ENCODE peak calls at places on chromosomes 2 and 18, in seven cellular contexts. One of them, this sample, is unnamed. For H3K79me2, the result is how much of the 10 kb centered on the place peaks cover.

GRCh38 chr2:61536086-61536722 is 2.0 kb downstream of the XPO1 start:
- DNase-seq in GM23248: peak
- DNase-seq in DND-41: no peak
- DNase-seq in neural progenitor cell: no peak
- DNase-seq in mammary epithelial cell: no peak
- DNase-seq in H9: no peak
- DNase-seq in hepatocyte: peak
- DNase-seq in this sample: peak

GRCh38 chr2:205568620-205569019 is 113.7 kb upstream of the NRP2 start:
- DNase-seq in neural progenitor cell: no peak
- DNase-seq in DND-41: no peak
- DNase-seq in hepatocyte: no peak
- DNase-seq in H9: no peak
- DNase-seq in mammary epithelial cell: peak
- DNase-seq in GM23248: no peak
- DNase-seq in this sample: no peak

GRCh38 chr2:12857891-12858290 is 141.2 kb downstream of the TRIB2 start:
- DNase-seq in neural progenitor cell: no peak
- DNase-seq in mammary epithelial cell: no peak
- DNase-seq in H9: no peak
- DNase-seq in DND-41: no peak
- DNase-seq in hepatocyte: no peak
- DNase-seq in GM23248: no peak
- DNase-seq in this sample: no peak

GRCh38 chr2:45178359-45178758 is 169.1 kb upstream of the SIX2 start:
- DNase-seq in neural progenitor cell: no peak
- DNase-seq in mammary epithelial cell: peak
- DNase-seq in DND-41: no peak
- DNase-seq in GM23248: peak
- DNase-seq in H9: no peak
- DNase-seq in hepatocyte: no peak
- DNase-seq in this sample: peak

GRCh38 chr2:145379934-145380333 is 860.0 kb upstream of the ZEB2 start:
- DNase-seq in hepatocyte: no peak
- DNase-seq in H9: no peak
- DNase-seq in mammary epithelial cell: no peak
- DNase-seq in DND-41: no peak
- DNase-seq in GM23248: no peak
- DNase-seq in neural progenitor cell: no peak
- DNase-seq in this sample: no peak

GRCh38 chr18:10131036-10131774 is 217.4 kb downstream of the VAPA start:
- DNase-seq in neural progenitor cell: peak
- DNase-seq in DND-41: no peak
- DNase-seq in hepatocyte: peak
- DNase-seq in mammary epithelial cell: no peak
- DNase-seq in H9: no peak
- DNase-seq in GM23248: no peak
- DNase-seq in this sample: no peak

GRCh38 chr2:106581276-106581675 is 94.1 kb downstream of the CD8B2 start:
- DNase-seq in hepatocyte: no peak
- DNase-seq in neural progenitor cell: no peak
- DNase-seq in mammary epithelial cell: no peak
- DNase-seq in DND-41: no peak
- DNase-seq in H9: no peak
- DNase-seq in GM23248: no peak
- DNase-seq in this sample: no peak

GRCh38 chr2:191041418-191042161 is 27.6 kb upstream of the STAT1 start:
- DNase-seq in DND-41: no peak
- DNase-seq in neural progenitor cell: no peak
- DNase-seq in mammary epithelial cell: peak
- DNase-seq in hepatocyte: peak
- DNase-seq in H9: peak
- DNase-seq in GM23248: peak
- DNase-seq in this sample: no peak

GRCh38 chr2:98378901-98379300 is 32.6 kb downstream of the CNGA3 start:
- DNase-seq in hepatocyte: no peak
- DNase-seq in DND-41: no peak
- DNase-seq in GM23248: peak
- DNase-seq in neural progenitor cell: no peak
- DNase-seq in mammary epithelial cell: peak
- DNase-seq in H9: no peak
- DNase-seq in this sample: no peak

GRCh38 chr2:159706385-159706980 is 5.8 kb upstream of the MARCHF7 start:
- DNase-seq in H9: no peak
- DNase-seq in GM23248: no peak
- DNase-seq in mammary epithelial cell: no peak
- DNase-seq in neural progenitor cell: no peak
- DNase-seq in hepatocyte: no peak
- DNase-seq in DND-41: no peak
- DNase-seq in this sample: no peak

GRCh38 chr2:108161298-108161697 is 78.5 kb upstream of the SULT1C3 start:
- DNase-seq in neural progenitor cell: no peak
- DNase-seq in H9: no peak
- DNase-seq in hepatocyte: no peak
- DNase-seq in DND-41: no peak
- DNase-seq in GM23248: no peak
- DNase-seq in mammary epithelial cell: no peak
- DNase-seq in this sample: no peak

GRCh38 chr18:45166341-45167108 is 448.8 kb upstream of the SLC14A2 start:
- DNase-seq in GM23248: peak
- DNase-seq in mammary epithelial cell: peak
- DNase-seq in neural progenitor cell: no peak
- DNase-seq in DND-41: no peak
- DNase-seq in hepatocyte: peak
- DNase-seq in H9: no peak
- DNase-seq in this sample: no peak

GRCh38 chr2:68190991-68191731 is 33.5 kb downstream of the PNO1 start:
- DNase-seq in hepatocyte: no peak
- DNase-seq in neural progenitor cell: no peak
- DNase-seq in H9: no peak
- DNase-seq in GM23248: peak
- DNase-seq in DND-41: no peak
- DNase-seq in mammary epithelial cell: peak
- DNase-seq in this sample: no peak

GRCh38 chr2:172848549-172848948 is 112.9 kb downstream of the RAPGEF4 start:
- DNase-seq in hepatocyte: no peak
- DNase-seq in neural progenitor cell: no peak
- DNase-seq in GM23248: no peak
- DNase-seq in H9: no peak
- DNase-seq in DND-41: no peak
- DNase-seq in mammary epithelial cell: no peak
- DNase-seq in this sample: no peak

GRCh38 chr2:224901121-224901676 is 141.1 kb downstream of the DOCK10 start:
- DNase-seq in mammary epithelial cell: no peak
- DNase-seq in H9: no peak
- DNase-seq in neural progenitor cell: no peak
- DNase-seq in hepatocyte: no peak
- DNase-seq in GM23248: no peak
- DNase-seq in DND-41: no peak
- DNase-seq in this sample: no peak

GRCh38 chr2:239290618-239291504 is 110.0 kb downstream of the HDAC4 start:
- DNase-seq in mammary epithelial cell: peak
- DNase-seq in neural progenitor cell: peak
- DNase-seq in H9: no peak
- DNase-seq in DND-41: no peak
- DNase-seq in hepatocyte: no peak
- DNase-seq in GM23248: peak
- DNase-seq in this sample: no peak

GRCh38 chr2:239292956-239293355 is 107.9 kb downstream of the HDAC4 start:
- DNase-seq in hepatocyte: no peak
- DNase-seq in mammary epithelial cell: no peak
- DNase-seq in H9: no peak
- DNase-seq in DND-41: no peak
- DNase-seq in GM23248: no peak
- DNase-seq in neural progenitor cell: no peak
- DNase-seq in this sample: no peak

GRCh38 chr2:239293450-239294430 is 107.1 kb downstream of the HDAC4 start:
- DNase-seq in H9: no peak
- DNase-seq in mammary epithelial cell: no peak
- DNase-seq in DND-41: no peak
- DNase-seq in hepatocyte: no peak
- DNase-seq in neural progenitor cell: peak
- DNase-seq in GM23248: no peak
- DNase-seq in this sample: no peak

GRCh38 chr2:239292531-239292930 is 108.3 kb downstream of the HDAC4 start:
- DNase-seq in mammary epithelial cell: no peak
- DNase-seq in hepatocyte: no peak
- DNase-seq in GM23248: no peak
- DNase-seq in H9: no peak
- DNase-seq in neural progenitor cell: no peak
- DNase-seq in DND-41: no peak
- DNase-seq in this sample: no peak

DNA sequence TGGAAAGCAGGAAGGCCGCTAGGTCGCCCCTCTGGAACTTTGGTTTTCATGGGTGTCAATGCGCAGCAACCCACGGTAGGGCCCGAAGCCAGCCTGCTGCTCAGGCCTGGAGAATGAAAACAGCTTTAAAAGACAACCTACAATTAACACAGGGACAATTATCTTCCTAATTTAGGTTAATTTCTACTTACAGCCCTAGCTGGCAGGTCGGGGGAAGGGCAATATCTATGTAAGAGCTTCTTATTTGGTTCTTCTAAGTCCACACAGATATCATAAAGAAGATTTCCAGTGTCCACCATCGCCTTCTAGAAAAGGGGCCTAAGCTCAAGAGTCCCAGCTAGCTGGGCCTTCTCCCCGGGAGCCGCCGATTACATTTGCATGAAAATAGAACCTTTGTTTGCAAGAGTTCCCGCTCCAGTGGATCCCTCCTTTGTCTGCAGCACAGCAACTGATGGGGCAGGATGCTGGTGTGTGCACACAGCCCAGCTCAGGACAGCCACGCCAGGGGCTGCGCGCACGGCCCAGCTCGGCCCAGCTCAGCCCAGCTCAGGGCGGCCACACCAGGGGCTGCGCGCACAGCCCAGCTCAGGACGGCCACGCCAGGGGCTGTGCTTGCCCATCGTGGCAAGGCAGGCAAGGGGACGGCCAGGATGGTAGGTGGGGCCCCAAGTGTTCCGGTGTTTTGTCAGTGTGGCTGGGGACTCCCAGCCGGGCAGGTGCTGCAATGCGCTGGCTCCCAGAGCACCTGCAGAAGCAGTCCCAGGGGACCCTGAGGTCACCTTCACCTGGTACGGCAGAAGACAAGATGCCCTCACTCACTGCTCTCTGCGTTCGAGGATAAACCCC is 109.1 kb downstream of the HDAC4 start:
- DNase-seq in H9: peak
- DNase-seq in neural progenitor cell: peak
- DNase-seq in hepatocyte: no peak
- DNase-seq in DND-41: no peak
- DNase-seq in GM23248: no peak
- DNase-seq in mammary epithelial cell: no peak
- DNase-seq in this sample: peak
- H3K27ac ChIP-seq in H9: no peak
- H3K27ac ChIP-seq in neural progenitor cell: peak
- H3K27ac ChIP-seq in hepatocyte: no peak
- H3K27ac ChIP-seq in DND-41: peak
- H3K27ac ChIP-seq in GM23248: no peak
- H3K27ac ChIP-seq in mammary epithelial cell: no peak
- H3K27ac ChIP-seq in this sample: no peak

DNA sequence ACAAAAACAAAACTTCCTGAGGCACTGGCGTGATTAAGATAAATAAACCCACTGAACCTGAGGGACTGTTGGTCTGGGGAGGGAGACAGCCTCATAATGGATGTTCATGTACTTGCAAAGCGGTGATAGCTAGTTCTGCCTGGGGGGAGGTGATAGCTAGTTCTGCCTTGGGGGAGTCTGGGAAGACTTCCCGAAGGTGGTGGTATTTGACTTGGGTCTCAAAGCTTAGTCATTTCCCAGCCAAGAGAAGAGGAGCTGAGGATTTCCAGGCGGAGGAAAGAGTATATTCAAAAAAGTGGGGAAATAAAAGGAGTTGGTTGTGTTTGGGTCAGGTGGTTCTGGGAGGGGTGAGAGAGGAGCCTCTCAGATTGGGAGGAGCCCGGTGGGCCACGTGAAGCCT is 24.7 kb downstream of the DGKD start:
- DNase-seq in H9: no peak
- DNase-seq in mammary epithelial cell: no peak
- DNase-seq in hepatocyte: no peak
- DNase-seq in neural progenitor cell: no peak
- DNase-seq in GM23248: no peak
- DNase-seq in DND-41: no peak
- DNase-seq in this sample: no peak
- H3K79me2 ChIP-seq in H9: under half
- H3K79me2 ChIP-seq in mammary epithelial cell: under half
- H3K79me2 ChIP-seq in hepatocyte: half or more
- H3K79me2 ChIP-seq in neural progenitor cell: under half
- H3K79me2 ChIP-seq in GM23248: under half
- H3K79me2 ChIP-seq in DND-41: under half
- H3K79me2 ChIP-seq in this sample: half or more

DNA sequence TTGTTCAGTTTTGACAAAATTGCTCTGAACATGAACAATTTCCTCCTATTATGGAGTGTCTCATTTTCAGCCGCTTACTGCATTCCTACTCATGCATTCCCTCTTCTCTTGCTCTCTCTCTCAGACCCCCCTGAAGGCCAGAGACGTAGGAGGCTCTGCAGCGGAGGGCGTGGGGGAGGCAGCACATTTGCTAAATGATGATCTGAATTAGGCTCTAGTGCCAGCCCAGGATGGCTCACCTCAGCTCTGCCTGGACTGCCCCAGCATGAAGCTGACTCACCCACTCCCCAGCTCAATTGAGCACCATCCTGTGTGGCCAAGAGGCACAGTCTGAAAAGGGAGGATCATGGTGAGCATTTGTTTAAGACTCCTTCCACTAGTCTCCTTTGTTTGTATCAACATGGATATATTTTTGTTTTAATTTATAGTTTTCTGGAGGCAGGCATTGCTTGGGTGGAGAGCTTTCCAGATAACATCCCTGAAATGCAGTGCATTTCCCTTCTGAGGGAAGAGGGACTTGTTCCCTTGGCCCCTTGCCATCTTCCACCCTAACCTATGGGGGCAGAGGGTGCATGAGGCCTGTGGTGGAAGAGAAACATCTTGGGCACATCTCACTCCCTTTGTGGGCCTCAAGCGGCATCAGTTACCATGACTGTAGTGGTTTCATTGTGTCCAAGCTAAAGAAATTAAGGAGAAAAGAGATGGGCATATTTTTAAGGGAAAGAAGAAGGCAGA is 5.5 kb upstream of the RPL37A start:
- DNase-seq in hepatocyte: peak
- DNase-seq in GM23248: peak
- DNase-seq in H9: no peak
- DNase-seq in neural progenitor cell: no peak
- DNase-seq in DND-41: no peak
- DNase-seq in mammary epithelial cell: peak
- DNase-seq in this sample: no peak
- H3K27ac ChIP-seq in hepatocyte: peak
- H3K27ac ChIP-seq in GM23248: peak
- H3K27ac ChIP-seq in H9: no peak
- H3K27ac ChIP-seq in neural progenitor cell: no peak
- H3K27ac ChIP-seq in DND-41: no peak
- H3K27ac ChIP-seq in mammary epithelial cell: no peak
- H3K27ac ChIP-seq in this sample: no peak

GRCh38 chr2:64143154-64144056 is 815 bp downstream of the PELI1 start:
- DNase-seq in DND-41: peak
- DNase-seq in mammary epithelial cell: peak
- DNase-seq in GM23248: peak
- DNase-seq in hepatocyte: peak
- DNase-seq in H9: peak
- DNase-seq in neural progenitor cell: peak
- DNase-seq in this sample: peak
- H3K79me2 ChIP-seq in DND-41: under half
- H3K79me2 ChIP-seq in mammary epithelial cell: half or more
- H3K79me2 ChIP-seq in GM23248: half or more
- H3K79me2 ChIP-seq in hepatocyte: half or more
- H3K79me2 ChIP-seq in H9: under half
- H3K79me2 ChIP-seq in neural progenitor cell: half or more
- H3K79me2 ChIP-seq in this sample: half or more

This sample was measured in OCI-LY7.